ENCODE peak calls at places on chromosomes 16 and 17, in seven cellular contexts. G, F, M, H, X, C and T are unnamed samples.

GRCh38 chr17:58527306-58527705 is 12.9 kb upstream of the MTMR4 start:
- DNase-seq in G (no peak), F (no peak), M (no peak), H (no peak), X (no peak), C (no peak), T (no peak)

GRCh38 chr16:71867934-71868333 is 16.0 kb downstream of the ZNF821 start:
- DNase-seq in G (no peak), F (no peak), M (no peak), H (no peak), X (no peak), C (no peak), T (no peak)

GRCh38 chr16:71412270-71413160 is 29.3 kb downstream of the TLE7 start:
- DNase-seq in G (peak), F (peak), M (peak), H (peak), X (peak), C (peak), T (peak)

GRCh38 chr16:21599994-21600773 is 807 bp downstream of the METTL9 start:
- DNase-seq in G (peak), F (no peak), M (no peak), H (peak), X (peak), C (no peak), T (no peak)

GRCh38 chr17:48627625-48628510 is 1.7 kb upstream of the HOXB9 start:
- DNase-seq in G (no peak), F (no peak), M (no peak), H (no peak), X (no peak), C (no peak), T (no peak)

GRCh38 chr17:42288078-42288984 is at the start of gene STAT5A:
- DNase-seq in G (peak), F (peak), M (peak), H (peak), X (no peak), C (peak), T (peak)

GRCh38 chr16:59971264-59971663 is 1237.1 kb upstream of the GOT2 start:
- DNase-seq in G (no peak), F (no peak), M (no peak), H (no peak), X (peak), C (no peak), T (no peak)

GRCh38 chr17:52138752-52139151 is 19.8 kb downstream of the CA10 start:
- DNase-seq in G (no peak), F (no peak), M (no peak), H (no peak), X (no peak), C (no peak), T (no peak)

GRCh38 chr16:65700599-65700998 is 578.7 kb upstream of the CDH11 start:
- DNase-seq in G (no peak), F (no peak), M (no peak), H (no peak), X (no peak), C (no peak), T (no peak)

GRCh38 chr16:71423016-71423415 is 18.8 kb downstream of the TLE7 start:
- DNase-seq in G (no peak), F (no peak), M (no peak), H (no peak), X (no peak), C (no peak), T (no peak)

GRCh38 chr17:39118674-39119419 is 32.6 kb downstream of the PLXDC1 start:
- DNase-seq in G (no peak), F (no peak), M (no peak), H (no peak), X (no peak), C (no peak), T (no peak)

GRCh38 chr17:2393954-2394749 is 6.7 kb downstream of the MNT start:
- DNase-seq in G (no peak), F (peak), M (no peak), H (peak), X (no peak), C (peak), T (no peak)

GRCh38 chr16:54503011-54503410 is 216.4 kb upstream of the IRX3 start:
- DNase-seq in G (no peak), F (peak), M (peak), H (no peak), X (no peak), C (no peak), T (peak)

GRCh38 chr16:78288915-78289314 is 189.5 kb downstream of the WWOX start:
- DNase-seq in G (no peak), F (no peak), M (no peak), H (no peak), X (no peak), C (no peak), T (no peak)

GRCh38 chr16:27690604-27691003 is 140.7 kb downstream of the KATNIP start:
- DNase-seq in G (peak), F (no peak), M (no peak), H (no peak), X (no peak), C (no peak), T (no peak)

GRCh38 chr17:31381165-31381668 is 10.3 kb upstream of the RAB11FIP4 start:
- DNase-seq in G (no peak), F (no peak), M (no peak), H (no peak), X (no peak), C (no peak), T (no peak)

GRCh38 chr17:31374503-31374902 is 17.0 kb upstream of the RAB11FIP4 start:
- DNase-seq in G (no peak), F (no peak), M (no peak), H (no peak), X (no peak), C (no peak), T (no peak)

GRCh38 chr17:31379796-31380195 is 11.7 kb upstream of the RAB11FIP4 start:
- DNase-seq in G (no peak), F (no peak), M (no peak), H (no peak), X (no peak), C (no peak), T (no peak)

GRCh38 chr17:31374083-31374447 is 17.4 kb upstream of the RAB11FIP4 start:
- DNase-seq in G (no peak), F (no peak), M (no peak), H (no peak), X (no peak), C (no peak), T (no peak)

DNA sequence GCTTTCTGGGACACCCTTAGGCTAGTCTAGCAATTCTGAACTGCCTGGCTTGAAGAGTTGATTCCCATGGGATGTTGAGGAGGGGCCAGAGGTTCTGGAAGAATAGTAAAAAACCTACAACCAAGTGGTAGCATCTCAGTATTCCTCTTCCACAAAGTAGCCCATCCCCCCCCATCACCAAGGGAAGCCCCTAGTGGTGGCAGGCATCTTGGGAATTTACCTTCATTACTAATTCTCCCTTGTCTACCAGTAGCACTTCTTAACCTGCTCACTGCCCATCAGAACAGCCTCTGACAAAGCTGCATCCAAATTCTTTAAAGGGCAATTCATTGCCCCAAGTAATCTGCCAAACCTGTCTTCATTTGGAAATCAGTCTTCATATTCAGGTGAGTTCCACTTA is 12.8 kb upstream of the RAB11FIP4 start:
- DNase-seq in G (no peak), F (no peak), M (no peak), H (peak), X (no peak), C (no peak), T (no peak)
- TF ChIP-seq CTCF in G (no peak), F (no peak), M (no peak), H (no peak), X (no peak), C (no peak), T (no peak)

DNA sequence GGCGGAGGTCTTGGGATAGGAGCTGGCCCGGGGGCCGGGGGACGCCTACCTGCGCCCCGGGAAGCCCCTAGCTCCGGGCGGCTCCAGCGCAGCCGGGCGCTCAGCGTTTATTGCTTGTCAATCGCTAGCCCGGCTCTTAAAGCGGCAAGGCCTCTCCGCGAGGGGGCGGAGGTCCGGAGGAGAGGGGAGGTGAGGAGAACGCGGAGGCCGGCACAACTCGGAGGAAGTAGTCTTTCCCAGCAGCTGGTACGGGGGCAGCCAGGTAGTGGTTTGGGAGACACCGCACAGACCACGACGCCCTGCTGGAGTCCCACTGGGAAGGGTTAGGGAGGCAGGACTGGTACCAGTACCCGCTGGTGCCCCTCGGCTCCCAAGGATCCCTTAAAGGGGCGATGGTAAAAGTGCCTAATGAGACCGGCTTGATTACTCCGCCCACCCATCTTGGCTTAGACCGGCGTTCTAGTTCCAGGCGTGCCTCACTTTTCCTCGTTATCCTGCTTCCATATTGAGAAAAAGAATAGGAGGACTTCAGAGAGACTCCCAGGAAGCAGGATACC is at the start of gene MPP2:
- DNase-seq in G (peak), F (peak), M (peak), H (peak), X (peak), C (peak), T (peak)
- H3K27ac ChIP-seq in G (peak), F (peak), M (peak), H (no peak), X (no peak), C (no peak), T (peak)

GRCh38 chr16:5604770-5605169 is 507.2 kb upstream of the EEF2KMT start:
- DNase-seq in G (no peak), F (no peak), M (no peak), H (no peak), X (peak), C (no peak), T (no peak)
- TF ChIP-seq CTCF in G (no peak), F (no peak), M (no peak), H (no peak), X (no peak), C (no peak), T (peak)

DNA sequence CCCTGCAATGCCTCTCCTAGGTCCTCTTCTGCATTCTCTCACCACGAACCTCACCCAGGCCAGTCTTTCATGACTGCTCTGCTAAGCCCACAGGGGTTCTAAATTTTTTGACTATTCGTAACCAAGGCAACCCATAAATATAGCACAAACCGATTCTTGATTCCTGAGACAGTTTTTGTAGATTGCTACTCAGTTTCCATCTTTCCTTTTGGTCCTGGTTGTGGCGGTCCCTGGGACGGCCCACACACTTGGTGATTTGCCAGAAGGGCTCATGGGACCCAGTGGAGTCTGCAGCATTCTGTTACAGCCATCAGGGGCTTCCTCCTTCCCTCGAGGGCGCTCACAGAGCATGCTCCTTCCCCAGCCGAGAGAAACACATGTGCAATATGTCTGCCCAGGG is 23.4 kb upstream of the MGAT5B start:
- DNase-seq in G (no peak), F (no peak), M (no peak), H (no peak), X (no peak), C (no peak), T (no peak)
- H3K27ac ChIP-seq in G (no peak), F (no peak), M (no peak), H (no peak), X (no peak), C (no peak), T (no peak)

GRCh38 chr17:8324132-8324531 is 14.1 kb downstream of the ARHGEF15 start:
- DNase-seq in G (no peak), F (no peak), M (no peak), H (no peak), X (no peak), C (no peak), T (no peak)
- TF ChIP-seq CTCF in G (no peak), F (no peak), M (no peak), H (no peak), X (no peak), C (no peak), T (no peak)

DNA sequence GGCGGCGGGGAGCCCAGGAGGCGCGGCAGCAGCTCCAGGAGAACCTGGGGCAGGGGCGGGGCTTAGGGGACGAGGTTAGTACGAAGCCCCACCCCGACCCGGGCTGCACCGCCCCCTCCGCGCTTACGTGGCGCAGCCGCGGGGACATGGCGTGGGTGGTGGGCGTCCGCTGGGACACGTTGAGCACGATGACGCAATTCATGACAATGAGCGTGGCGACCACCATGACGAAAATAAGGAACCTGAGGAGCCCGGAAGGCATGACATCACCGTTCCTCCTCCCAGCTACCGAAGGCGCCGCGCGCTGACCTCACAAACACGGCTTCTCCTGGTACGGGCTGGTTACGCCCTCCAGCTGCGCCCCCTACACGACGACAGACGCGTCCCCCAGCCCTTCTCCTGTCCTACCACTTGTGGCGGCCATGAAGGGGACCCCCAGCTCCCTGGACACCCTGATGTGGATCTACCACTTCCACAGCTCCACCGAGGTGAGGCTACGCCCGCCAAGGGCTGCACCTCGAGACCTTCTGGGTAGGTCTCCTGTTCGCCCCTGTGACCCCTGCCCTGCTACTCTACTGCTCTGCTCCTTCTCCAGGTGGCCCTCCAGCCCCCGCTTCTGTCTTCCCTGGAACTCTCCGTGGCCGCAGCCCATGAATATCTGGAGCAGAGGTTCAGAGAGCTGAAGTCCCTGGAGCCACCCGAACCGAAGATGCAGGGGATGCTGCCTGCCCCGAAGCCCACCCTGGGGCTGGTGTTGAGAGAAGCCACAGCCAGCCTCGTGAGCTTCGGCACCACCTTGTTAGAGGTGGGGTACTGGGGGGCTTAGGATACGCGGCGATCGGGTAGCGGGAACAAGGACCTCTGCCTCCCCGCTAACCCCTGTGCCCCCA is at the start of gene C17orf107:
- DNase-seq in G (peak), F (peak), M (peak), H (peak), X (no peak), C (peak), T (peak)
- H3K27ac ChIP-seq in G (no peak), F (no peak), M (peak), H (peak), X (no peak), C (peak), T (peak)

GRCh38 chr17:76612977-76613851 is 27.6 kb upstream of the ST6GALNAC2 start:
- DNase-seq in G (no peak), F (no peak), M (no peak), H (no peak), X (no peak), C (no peak), T (no peak)
- TF ChIP-seq CTCF in G (no peak), F (no peak), M (no peak), H (no peak), X (peak), C (no peak), T (no peak)

GRCh38 chr17:16325964-16326363 is 27.3 kb downstream of the CENPV start:
- DNase-seq in G (no peak), F (no peak), M (no peak), H (no peak), X (no peak), C (no peak), T (peak)

GRCh38 chr17:16327018-16327417 is 26.3 kb downstream of the CENPV start:
- DNase-seq in G (no peak), F (no peak), M (no peak), H (no peak), X (no peak), C (no peak), T (no peak)

DNA sequence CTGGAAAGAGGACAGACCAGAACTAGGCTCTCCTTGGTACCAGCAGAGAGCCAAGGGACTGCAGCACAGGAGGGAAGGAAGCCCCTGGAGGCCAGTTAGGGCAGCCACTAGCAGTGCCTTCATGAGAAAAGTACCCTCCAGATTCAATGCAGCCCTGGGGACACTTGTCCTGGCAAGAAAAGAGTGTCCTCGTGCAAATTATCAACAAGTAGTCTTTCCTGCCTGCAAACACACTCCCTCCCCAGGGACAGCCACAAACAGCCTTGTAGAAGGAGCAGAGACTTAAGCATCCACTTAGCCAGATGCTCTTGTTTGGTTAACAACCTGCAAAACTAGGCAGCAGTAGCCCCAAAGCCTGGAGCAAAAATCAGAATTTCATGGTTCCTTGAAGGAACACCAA is 24.3 kb downstream of the CENPV start:
- DNase-seq in G (no peak), F (no peak), M (no peak), H (peak), X (peak), C (no peak), T (no peak)
- H3K27ac ChIP-seq in G (no peak), F (no peak), M (no peak), H (no peak), X (peak), C (no peak), T (no peak)

DNA sequence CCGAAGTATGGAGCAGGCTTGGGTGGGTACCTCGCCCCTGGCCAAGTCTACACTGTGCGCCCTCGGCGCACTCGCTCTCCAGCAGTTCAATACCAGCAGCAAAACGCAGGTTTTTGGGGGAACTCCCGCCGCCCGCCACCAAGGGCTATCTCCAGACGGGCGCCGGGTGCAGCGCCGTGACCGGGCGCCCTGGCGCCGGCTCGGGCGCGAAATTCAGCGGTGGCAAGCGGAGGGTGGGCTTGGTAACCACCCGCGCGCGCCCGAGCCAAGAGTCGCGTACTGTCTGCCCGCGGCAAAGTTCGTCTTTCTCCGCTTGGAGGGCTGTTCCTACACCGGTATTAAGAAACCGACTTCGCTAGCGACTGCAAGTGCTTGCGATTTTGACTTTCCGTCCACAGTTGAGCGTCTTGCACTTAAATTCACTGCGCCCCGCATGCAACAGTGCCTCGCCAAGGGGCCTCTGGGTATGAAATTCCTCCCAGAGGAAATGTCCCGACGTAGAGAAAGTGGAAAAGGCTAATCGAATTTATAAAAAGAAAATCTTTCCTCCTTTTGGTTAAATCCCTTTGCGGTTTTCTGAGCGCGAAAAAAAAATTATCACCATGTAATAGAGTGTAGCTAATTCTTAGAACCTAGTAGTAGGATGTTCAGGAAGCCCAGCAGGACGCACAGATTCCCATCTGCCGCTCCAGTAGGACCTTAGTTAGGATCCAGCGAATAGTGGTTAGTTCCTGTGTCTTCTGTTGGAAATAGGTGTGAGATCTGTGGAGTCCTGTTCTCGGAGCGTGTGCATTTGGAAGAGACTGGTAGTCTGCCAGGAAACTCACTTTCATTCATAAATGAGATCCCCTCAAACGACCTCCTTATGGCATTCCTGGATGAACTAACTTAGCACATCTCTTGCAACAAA is 5.1 kb upstream of the SALL1 start:
- DNase-seq in G (peak), F (no peak), M (no peak), H (no peak), X (no peak), C (no peak), T (no peak)
- TF ChIP-seq CTCF in G (no peak), F (no peak), M (no peak), H (no peak), X (no peak), C (no peak), T (peak)

DNA sequence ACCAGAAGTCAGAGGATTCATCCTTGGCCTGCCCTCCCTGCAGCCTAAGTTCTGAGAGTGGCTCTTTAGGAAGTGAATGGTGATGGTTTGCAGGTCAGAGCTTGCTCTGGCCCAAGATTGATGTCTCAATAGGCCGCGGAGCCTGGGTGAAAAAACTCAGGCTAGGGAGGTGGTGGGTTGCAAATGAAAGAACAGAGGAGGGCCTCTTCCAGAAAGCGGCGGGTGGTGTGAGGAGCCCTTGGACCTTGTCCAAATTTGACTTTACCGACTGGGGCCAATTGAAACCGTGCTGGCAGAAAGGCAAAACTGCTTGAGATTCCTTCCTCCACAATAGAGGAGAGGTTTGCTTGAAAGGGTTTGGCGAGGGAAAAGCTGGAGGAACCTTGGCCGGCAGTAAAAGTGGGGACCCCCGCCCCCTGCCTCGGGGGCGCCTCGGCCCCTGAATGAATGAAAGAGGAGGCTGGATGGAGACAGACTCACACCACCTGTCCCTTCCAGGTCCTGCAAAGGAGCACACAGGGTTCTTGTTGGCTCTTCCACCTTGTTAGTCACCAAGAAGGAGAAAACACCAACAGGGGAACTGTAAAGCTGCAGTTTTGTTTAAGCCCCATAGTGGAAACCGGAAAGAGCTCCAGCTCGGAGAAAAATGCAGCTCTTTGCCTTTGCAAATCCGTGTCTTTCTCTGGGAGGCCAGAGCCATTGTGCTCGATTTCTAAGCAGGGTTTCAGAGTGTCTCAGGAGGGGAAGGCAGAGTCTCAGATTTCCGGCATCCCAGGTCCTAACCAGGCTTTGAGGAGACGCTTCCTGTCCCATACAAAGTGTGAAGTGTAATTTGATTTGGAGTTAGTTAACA is 331.4 kb downstream of the SEC14L1 start:
- DNase-seq in G (peak), F (no peak), M (no peak), H (peak), X (no peak), C (no peak), T (no peak)
- H3K27ac ChIP-seq in G (peak), F (peak), M (peak), H (peak), X (no peak), C (no peak), T (peak)